ENCODE peak calls at places on chromosomes 11 and 22, in five cellular contexts. V, T, I, H and J are unnamed samples. For H3K4me1, the result is how much of the 10 kb centered on the place peaks cover.

GRCh38 chr11:4593739-4594138 is at the start of gene OR52I1:
- DNase-seq in V (no peak), T (no peak), I (no peak), H (no peak), J (no peak)

GRCh38 chr11:40388097-40388818 is 1071.2 kb downstream of the LRRC4C start:
- DNase-seq in V (no peak), T (no peak), I (no peak), H (no peak), J (no peak)

GRCh38 chr11:12200359-12201015 is 90.1 kb downstream of the MICAL2 start:
- DNase-seq in V (no peak), T (no peak), I (no peak), H (no peak), J (no peak)

GRCh38 chr11:36231300-36231699 is 57.9 kb downstream of the COMMD9 start:
- DNase-seq in V (no peak), T (no peak), I (no peak), H (no peak), J (no peak)

GRCh38 chr11:131760191-131760951 is 390.0 kb downstream of the NTM start:
- DNase-seq in V (peak), T (no peak), I (peak), H (no peak), J (no peak)

GRCh38 chr11:62984451-62984991 is at the start of gene SLC22A6:
- DNase-seq in V (no peak), T (no peak), I (no peak), H (no peak), J (no peak)

GRCh38 chr11:73206751-73207280 is 11.3 kb upstream of the P2RY2 start:
- DNase-seq in V (no peak), T (no peak), I (no peak), H (no peak), J (no peak)

GRCh38 chr11:17197431-17197898 is 10.3 kb downstream of the PIK3C2A start:
- DNase-seq in V (no peak), T (no peak), I (no peak), H (no peak), J (no peak)

GRCh38 chr11:106233191-106233590 is 155.7 kb downstream of the AASDHPPT start:
- DNase-seq in V (no peak), T (no peak), I (no peak), H (no peak), J (no peak)

DNA sequence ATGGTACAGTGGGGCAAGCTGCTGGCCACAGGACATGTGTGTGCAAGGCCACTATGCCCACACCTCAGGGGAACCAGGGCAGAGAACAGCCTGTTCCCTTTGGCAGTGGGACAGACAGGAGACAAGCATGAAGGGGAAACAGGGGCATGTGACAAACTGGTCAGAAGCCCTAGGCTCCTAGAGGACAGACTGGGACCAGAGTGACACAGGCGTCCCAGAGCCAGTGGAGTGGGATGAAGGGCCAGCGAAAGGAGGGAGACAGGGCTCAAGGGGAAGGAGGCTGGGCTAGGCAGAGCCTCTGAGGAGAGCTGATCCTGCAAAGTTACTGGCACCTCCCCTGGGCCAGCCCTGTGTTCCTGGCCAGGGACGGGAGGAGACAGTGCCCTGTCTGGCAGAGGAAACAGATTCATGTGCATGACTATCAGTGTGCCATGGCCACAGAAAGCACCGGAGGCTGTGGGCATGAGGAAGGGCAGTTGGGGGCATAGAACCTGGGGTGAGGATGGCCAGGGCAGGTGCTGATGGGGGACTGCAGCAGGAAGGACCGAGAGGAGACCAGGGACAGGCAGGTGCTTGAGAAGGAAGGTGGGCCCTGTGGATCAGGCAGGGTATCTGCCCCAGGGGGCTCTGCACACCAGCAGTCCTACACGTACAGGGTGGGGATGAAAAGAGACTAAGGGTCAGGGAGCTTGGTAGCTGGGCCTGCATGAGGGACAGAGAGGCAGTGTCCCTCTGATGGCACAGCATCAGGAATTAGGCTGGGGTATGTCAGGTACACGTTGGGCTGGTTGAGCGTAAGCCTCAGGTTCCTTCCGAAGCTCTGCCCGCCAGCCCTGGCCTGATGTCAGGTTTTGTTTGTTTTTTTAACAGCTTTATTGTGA is 9.8 kb downstream of the DERL3 start:
- DNase-seq in V (no peak), T (no peak), I (no peak), H (no peak), J (no peak)
- H3K4me1 ChIP-seq in V (under half), T (under half), I (under half), H (under half), J (under half)

DNA sequence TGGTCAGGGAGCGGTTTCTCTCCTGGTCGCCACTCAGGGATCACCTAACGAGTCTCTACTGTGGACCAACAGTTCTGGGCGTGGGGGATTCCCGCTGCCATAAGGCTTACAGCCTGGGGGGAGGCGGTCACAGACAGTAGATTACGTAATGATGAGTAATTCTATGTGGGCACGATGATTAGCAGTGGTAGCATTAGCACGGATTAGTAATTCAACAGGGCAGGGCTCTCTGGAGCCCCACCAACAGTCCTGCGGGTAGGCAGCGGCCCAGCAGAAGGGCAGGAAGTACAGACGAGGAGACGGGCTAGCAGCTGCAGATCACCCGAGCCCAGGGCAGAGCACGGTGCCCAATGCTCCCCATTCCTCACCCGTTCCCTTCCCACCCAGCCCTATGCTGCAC is 3.6 kb downstream of the SHISAL1 start:
- DNase-seq in V (no peak), T (no peak), I (no peak), H (no peak), J (no peak)
- H3K4me1 ChIP-seq in V (under half), T (under half), I (half or more), H (under half), J (half or more)

GRCh38 chr11:1342946-1343345 is 33.5 kb upstream of the TOLLIP start:
- DNase-seq in V (no peak), T (no peak), I (no peak), H (no peak), J (peak)

GRCh38 chr11:1341928-1342524 is 32.6 kb upstream of the TOLLIP start:
- DNase-seq in V (no peak), T (no peak), I (no peak), H (no peak), J (peak)

GRCh38 chr11:1344056-1344635 is 34.7 kb upstream of the TOLLIP start:
- DNase-seq in V (no peak), T (no peak), I (no peak), H (no peak), J (peak)

GRCh38 chr11:1345752-1346513 is 36.5 kb upstream of the TOLLIP start:
- DNase-seq in V (peak), T (no peak), I (no peak), H (no peak), J (peak)

GRCh38 chr11:1343391-1344055 is 34.1 kb upstream of the TOLLIP start:
- DNase-seq in V (no peak), T (no peak), I (no peak), H (no peak), J (peak)
- H3K4me1 ChIP-seq in V (under half), T (under half), I (under half), H (under half), J (under half)

GRCh38 chr22:45233386-45233785 is 7.3 kb downstream of the KIAA0930 start:
- DNase-seq in V (no peak), T (no peak), I (no peak), H (no peak), J (no peak)
- H3K4me1 ChIP-seq in V (under half), T (under half), I (under half), H (under half), J (under half)

GRCh38 chr11:112156153-112156552 is 7.7 kb downstream of the IL18 start:
- DNase-seq in V (no peak), T (no peak), I (no peak), H (no peak), J (no peak)
- H3K4me1 ChIP-seq in V (under half), T (under half), I (under half), H (under half), J (under half)

GRCh38 chr11:110296226-110297081 is at the start of gene RDX:
- DNase-seq in V (peak), T (peak), I (no peak), H (peak), J (no peak)
- H3K4me1 ChIP-seq in V (under half), T (under half), I (half or more), H (under half), J (under half)

GRCh38 chr11:61830318-61831105 is 2.4 kb downstream of the FADS2 start:
- DNase-seq in V (no peak), T (no peak), I (no peak), H (no peak), J (no peak)
- H3K4me1 ChIP-seq in V (under half), T (under half), I (half or more), H (under half), J (half or more)